ENCODE peak calls at places on chromosome 4, in four cellular contexts. One of them, this sample, is unnamed. For H3K27me3, the result is how much of the 10 kb centered on the place peaks cover.

GRCh38 chr4:155758500-155759371 is at the start of gene GUCY1B1:
- DNase-seq in GM23248: peak
- DNase-seq in upper lobe of right lung: peak
- DNase-seq in tibial artery: peak
- DNase-seq in this sample: peak

GRCh38 chr4:41294445-41295062 is 37.8 kb downstream of the UCHL1 start:
- DNase-seq in upper lobe of right lung: no peak
- DNase-seq in GM23248: no peak
- DNase-seq in tibial artery: no peak
- DNase-seq in this sample: no peak

GRCh38 chr4:139785356-139785755 is 119.7 kb downstream of the MGST2 start:
- DNase-seq in tibial artery: no peak
- DNase-seq in upper lobe of right lung: no peak
- DNase-seq in GM23248: no peak
- DNase-seq in this sample: no peak

GRCh38 chr4:188270273-188271069 is 131.2 kb downstream of the TRIML1 start:
- DNase-seq in GM23248: no peak
- DNase-seq in upper lobe of right lung: no peak
- DNase-seq in tibial artery: no peak
- DNase-seq in this sample: no peak

GRCh38 chr4:153075836-153076235 is 128.4 kb upstream of the TRIM2 start:
- DNase-seq in tibial artery: no peak
- DNase-seq in upper lobe of right lung: no peak
- DNase-seq in GM23248: no peak
- DNase-seq in this sample: no peak

GRCh38 chr4:10276152-10276551 is 159.6 kb upstream of the WDR1 start:
- DNase-seq in upper lobe of right lung: no peak
- DNase-seq in GM23248: peak
- DNase-seq in tibial artery: no peak
- DNase-seq in this sample: no peak

GRCh38 chr4:140266958-140267568 is 106.4 kb upstream of the SCOC start:
- DNase-seq in upper lobe of right lung: no peak
- DNase-seq in GM23248: peak
- DNase-seq in tibial artery: no peak
- DNase-seq in this sample: no peak

GRCh38 chr4:149781150-149781549 is 34.5 kb downstream of the IQCM start:
- DNase-seq in GM23248: peak
- DNase-seq in upper lobe of right lung: no peak
- DNase-seq in tibial artery: no peak
- DNase-seq in this sample: no peak

GRCh38 chr4:113260671-113261070 is 211.2 kb downstream of the ANK2 start:
- DNase-seq in GM23248: peak
- DNase-seq in upper lobe of right lung: no peak
- DNase-seq in tibial artery: no peak
- DNase-seq in this sample: no peak

GRCh38 chr4:106868381-106869035 is 167.6 kb downstream of the DKK2 start:
- DNase-seq in GM23248: peak
- DNase-seq in upper lobe of right lung: no peak
- DNase-seq in tibial artery: no peak
- DNase-seq in this sample: no peak
- H3K27ac ChIP-seq in GM23248: no peak
- H3K27ac ChIP-seq in upper lobe of right lung: no peak
- H3K27ac ChIP-seq in tibial artery: no peak
- H3K27ac ChIP-seq in this sample: no peak

GRCh38 chr4:78936989-78937388 is 2.2 kb downstream of the PAQR3 start:
- DNase-seq in upper lobe of right lung: no peak
- DNase-seq in GM23248: no peak
- DNase-seq in tibial artery: no peak
- DNase-seq in this sample: no peak
- H3K27me3 ChIP-seq in upper lobe of right lung: under half
- H3K27me3 ChIP-seq in GM23248: under half
- H3K27me3 ChIP-seq in tibial artery: under half
- H3K27me3 ChIP-seq in this sample: under half

DNA sequence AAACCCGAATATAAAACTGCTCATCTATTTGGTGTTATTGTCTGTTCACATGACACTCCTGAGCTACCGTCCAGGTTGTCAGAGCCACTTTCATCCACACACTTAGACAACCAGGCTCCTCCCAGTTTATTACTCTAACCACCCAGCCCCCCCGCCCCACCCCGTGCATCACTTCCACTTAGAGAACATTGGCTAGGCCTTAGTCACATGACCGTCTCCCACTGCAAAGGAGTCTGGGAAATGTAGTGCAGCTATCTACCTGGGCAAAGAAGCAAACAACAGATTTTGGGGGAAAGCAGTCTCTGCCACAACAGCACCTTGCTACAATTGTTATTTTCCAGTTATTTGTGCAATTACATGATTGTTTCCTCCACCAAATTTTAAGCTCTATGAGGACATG is 57.6 kb upstream of the RBPJ start:
- DNase-seq in tibial artery: no peak
- DNase-seq in upper lobe of right lung: no peak
- DNase-seq in GM23248: no peak
- DNase-seq in this sample: no peak
- H3K4me3 ChIP-seq in tibial artery: no peak
- H3K4me3 ChIP-seq in upper lobe of right lung: no peak
- H3K4me3 ChIP-seq in GM23248: no peak
- H3K4me3 ChIP-seq in this sample: no peak

GRCh38 chr4:39569209-39569608 is 42.0 kb upstream of the UGDH start:
- DNase-seq in GM23248: no peak
- DNase-seq in upper lobe of right lung: no peak
- DNase-seq in tibial artery: no peak
- DNase-seq in this sample: no peak

GRCh38 chr4:39568805-39569204 is 41.6 kb upstream of the UGDH start:
- DNase-seq in GM23248: no peak
- DNase-seq in upper lobe of right lung: no peak
- DNase-seq in tibial artery: no peak
- DNase-seq in this sample: no peak

GRCh38 chr4:39562792-39563191 is 35.6 kb upstream of the UGDH start:
- DNase-seq in upper lobe of right lung: no peak
- DNase-seq in tibial artery: no peak
- DNase-seq in GM23248: no peak
- DNase-seq in this sample: no peak

GRCh38 chr4:39563448-39563847 is 36.2 kb upstream of the UGDH start:
- DNase-seq in upper lobe of right lung: no peak
- DNase-seq in GM23248: no peak
- DNase-seq in tibial artery: no peak
- DNase-seq in this sample: no peak

GRCh38 chr4:39565925-39566630 is 38.8 kb upstream of the UGDH start:
- DNase-seq in GM23248: peak
- DNase-seq in tibial artery: no peak
- DNase-seq in upper lobe of right lung: no peak
- DNase-seq in this sample: no peak
- H3K27ac ChIP-seq in GM23248: peak
- H3K27ac ChIP-seq in tibial artery: no peak
- H3K27ac ChIP-seq in upper lobe of right lung: no peak
- H3K27ac ChIP-seq in this sample: no peak

DNA sequence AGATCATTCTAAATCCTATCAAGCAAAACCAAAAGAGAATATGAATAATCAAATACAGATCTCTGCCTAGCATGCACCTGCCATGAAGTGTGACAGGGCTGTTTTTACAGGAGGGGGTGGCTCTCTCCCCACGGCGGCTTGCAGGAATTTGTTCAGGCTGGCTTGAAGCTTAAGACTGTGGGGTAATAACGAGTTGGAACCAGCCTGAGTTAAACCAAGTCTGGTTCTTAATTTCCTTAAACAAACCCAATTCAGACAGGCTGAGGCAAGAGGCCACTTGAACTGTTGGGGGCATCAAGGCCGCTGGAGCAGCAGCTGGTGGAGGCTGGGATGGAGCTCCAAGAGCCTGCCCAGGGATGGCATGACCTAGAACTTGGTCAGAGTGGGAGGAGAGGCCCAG is 45.1 kb upstream of the LGI2 start:
- DNase-seq in upper lobe of right lung: no peak
- DNase-seq in GM23248: no peak
- DNase-seq in tibial artery: no peak
- DNase-seq in this sample: no peak
- H3K27me3 ChIP-seq in upper lobe of right lung: under half
- H3K27me3 ChIP-seq in GM23248: under half
- H3K27me3 ChIP-seq in tibial artery: under half
- H3K27me3 ChIP-seq in this sample: under half

GRCh38 chr4:89837385-89837995 is 529 bp upstream of the SNCA start:
- DNase-seq in tibial artery: no peak
- DNase-seq in GM23248: peak
- DNase-seq in upper lobe of right lung: no peak
- DNase-seq in this sample: no peak
- H3K4me3 ChIP-seq in tibial artery: peak
- H3K4me3 ChIP-seq in GM23248: peak
- H3K4me3 ChIP-seq in upper lobe of right lung: peak
- H3K4me3 ChIP-seq in this sample: peak

GRCh38 chr4:143558823-143559756 is 45.6 kb downstream of the SMARCA5 start:
- DNase-seq in upper lobe of right lung: peak
- DNase-seq in tibial artery: peak
- DNase-seq in GM23248: peak
- DNase-seq in this sample: peak
- H3K27ac ChIP-seq in upper lobe of right lung: peak
- H3K27ac ChIP-seq in tibial artery: peak
- H3K27ac ChIP-seq in GM23248: peak
- H3K27ac ChIP-seq in this sample: peak

GRCh38 chr4:6008092-6008551 is 10.1 kb downstream of the C4orf50 start:
- DNase-seq in tibial artery: no peak
- DNase-seq in upper lobe of right lung: peak
- DNase-seq in GM23248: no peak
- DNase-seq in this sample: no peak
- H3K27me3 ChIP-seq in tibial artery: under half
- H3K27me3 ChIP-seq in upper lobe of right lung: under half
- H3K27me3 ChIP-seq in GM23248: under half
- H3K27me3 ChIP-seq in this sample: half or more

This sample was measured in left ventricle myocardium inferior.